ENCODE peak calls at places on chromosomes 16 and 17, in ten cellular contexts. One of them, this sample, is unnamed.

GRCh38 chr16:2848933-2849332 is 9.0 kb downstream of the PRSS22 start:
- DNase-seq in right atrium auricular region: no peak
- DNase-seq in mucosa of gallbladder: no peak
- DNase-seq in SHP77: no peak
- DNase-seq in stimulated activated CD4-positive, alpha-beta T cell treated with anti-CD3 and anti-CD28 coated beads, TNF-alpha, amount 100 ng/mL, for 48 hours: no peak
- DNase-seq in SK-MEL-5: no peak
- DNase-seq in germinal center: no peak
- DNase-seq in astrocyte of the spinal cord: no peak
- DNase-seq in OCI-M1: no peak
- DNase-seq in ureter: no peak
- DNase-seq in this sample: no peak

GRCh38 chr17:74873874-74874614 is 1.2 kb upstream of the FDXR start:
- DNase-seq in right atrium auricular region: no peak
- DNase-seq in mucosa of gallbladder: no peak
- DNase-seq in SHP77: peak
- DNase-seq in stimulated activated CD4-positive, alpha-beta T cell treated with anti-CD3 and anti-CD28 coated beads, TNF-alpha, amount 100 ng/mL, for 48 hours: no peak
- DNase-seq in SK-MEL-5: peak
- DNase-seq in germinal center: no peak
- DNase-seq in astrocyte of the spinal cord: no peak
- DNase-seq in OCI-M1: peak
- DNase-seq in ureter: no peak
- DNase-seq in this sample: peak

GRCh38 chr16:68377667-68378420 is 67.0 kb downstream of the PRMT7 start:
- DNase-seq in right atrium auricular region: no peak
- DNase-seq in mucosa of gallbladder: no peak
- DNase-seq in SHP77: no peak
- DNase-seq in stimulated activated CD4-positive, alpha-beta T cell treated with anti-CD3 and anti-CD28 coated beads, TNF-alpha, amount 100 ng/mL, for 48 hours: no peak
- DNase-seq in SK-MEL-5: no peak
- DNase-seq in germinal center: no peak
- DNase-seq in astrocyte of the spinal cord: peak
- DNase-seq in OCI-M1: no peak
- DNase-seq in ureter: no peak
- DNase-seq in this sample: no peak

GRCh38 chr16:47873434-47873833 is 282.4 kb downstream of the ABCC12 start:
- DNase-seq in right atrium auricular region: no peak
- DNase-seq in mucosa of gallbladder: no peak
- DNase-seq in SHP77: no peak
- DNase-seq in stimulated activated CD4-positive, alpha-beta T cell treated with anti-CD3 and anti-CD28 coated beads, TNF-alpha, amount 100 ng/mL, for 48 hours: no peak
- DNase-seq in SK-MEL-5: peak
- DNase-seq in germinal center: no peak
- DNase-seq in astrocyte of the spinal cord: no peak
- DNase-seq in OCI-M1: peak
- DNase-seq in ureter: no peak
- DNase-seq in this sample: no peak

GRCh38 chr17:63911657-63912100 is 621 bp upstream of the CSHL1 start:
- DNase-seq in right atrium auricular region: no peak
- DNase-seq in mucosa of gallbladder: no peak
- DNase-seq in SHP77: no peak
- DNase-seq in stimulated activated CD4-positive, alpha-beta T cell treated with anti-CD3 and anti-CD28 coated beads, TNF-alpha, amount 100 ng/mL, for 48 hours: peak
- DNase-seq in SK-MEL-5: peak
- DNase-seq in germinal center: peak
- DNase-seq in astrocyte of the spinal cord: no peak
- DNase-seq in OCI-M1: peak
- DNase-seq in ureter: no peak
- DNase-seq in this sample: peak

GRCh38 chr16:30982548-30983288 is 2.3 kb upstream of the HSD3B7 start:
- DNase-seq in right atrium auricular region: peak
- DNase-seq in mucosa of gallbladder: no peak
- DNase-seq in SHP77: no peak
- DNase-seq in stimulated activated CD4-positive, alpha-beta T cell treated with anti-CD3 and anti-CD28 coated beads, TNF-alpha, amount 100 ng/mL, for 48 hours: no peak
- DNase-seq in SK-MEL-5: no peak
- DNase-seq in germinal center: no peak
- DNase-seq in astrocyte of the spinal cord: no peak
- DNase-seq in OCI-M1: no peak
- DNase-seq in ureter: no peak
- DNase-seq in this sample: no peak

GRCh38 chr17:50051082-50051576 is 4.8 kb upstream of the ITGA3 start:
- DNase-seq in right atrium auricular region: no peak
- DNase-seq in mucosa of gallbladder: no peak
- DNase-seq in SHP77: peak
- DNase-seq in stimulated activated CD4-positive, alpha-beta T cell treated with anti-CD3 and anti-CD28 coated beads, TNF-alpha, amount 100 ng/mL, for 48 hours: peak
- DNase-seq in SK-MEL-5: peak
- DNase-seq in germinal center: no peak
- DNase-seq in astrocyte of the spinal cord: peak
- DNase-seq in OCI-M1: peak
- DNase-seq in ureter: no peak
- DNase-seq in this sample: peak

GRCh38 chr17:68087851-68088250 is 52.3 kb downstream of the KPNA2 start:
- DNase-seq in right atrium auricular region: peak
- DNase-seq in mucosa of gallbladder: no peak
- DNase-seq in SHP77: no peak
- DNase-seq in stimulated activated CD4-positive, alpha-beta T cell treated with anti-CD3 and anti-CD28 coated beads, TNF-alpha, amount 100 ng/mL, for 48 hours: no peak
- DNase-seq in SK-MEL-5: no peak
- DNase-seq in germinal center: no peak
- DNase-seq in astrocyte of the spinal cord: no peak
- DNase-seq in OCI-M1: no peak
- DNase-seq in ureter: peak
- DNase-seq in this sample: no peak

GRCh38 chr17:32281011-32281451 is 15.4 kb downstream of the RHBDL3 start:
- DNase-seq in right atrium auricular region: no peak
- DNase-seq in mucosa of gallbladder: peak
- DNase-seq in SHP77: peak
- DNase-seq in stimulated activated CD4-positive, alpha-beta T cell treated with anti-CD3 and anti-CD28 coated beads, TNF-alpha, amount 100 ng/mL, for 48 hours: no peak
- DNase-seq in SK-MEL-5: no peak
- DNase-seq in germinal center: no peak
- DNase-seq in astrocyte of the spinal cord: no peak
- DNase-seq in OCI-M1: no peak
- DNase-seq in ureter: no peak
- DNase-seq in this sample: no peak

GRCh38 chr16:86740817-86741799 is 162.8 kb downstream of the FOXL1 start:
- DNase-seq in right atrium auricular region: peak
- DNase-seq in mucosa of gallbladder: peak
- DNase-seq in SHP77: no peak
- DNase-seq in stimulated activated CD4-positive, alpha-beta T cell treated with anti-CD3 and anti-CD28 coated beads, TNF-alpha, amount 100 ng/mL, for 48 hours: no peak
- DNase-seq in SK-MEL-5: no peak
- DNase-seq in germinal center: no peak
- DNase-seq in astrocyte of the spinal cord: peak
- DNase-seq in OCI-M1: peak
- DNase-seq in ureter: no peak
- DNase-seq in this sample: peak

GRCh38 chr17:42096360-42097111 is 1.7 kb downstream of the ZNF385C start:
- DNase-seq in right atrium auricular region: no peak
- DNase-seq in mucosa of gallbladder: no peak
- DNase-seq in SHP77: no peak
- DNase-seq in stimulated activated CD4-positive, alpha-beta T cell treated with anti-CD3 and anti-CD28 coated beads, TNF-alpha, amount 100 ng/mL, for 48 hours: no peak
- DNase-seq in SK-MEL-5: no peak
- DNase-seq in germinal center: no peak
- DNase-seq in astrocyte of the spinal cord: no peak
- DNase-seq in OCI-M1: no peak
- DNase-seq in ureter: no peak
- DNase-seq in this sample: no peak

GRCh38 chr17:73340093-73340596 is 28.3 kb upstream of the CDC42EP4 start:
- DNase-seq in right atrium auricular region: peak
- DNase-seq in mucosa of gallbladder: no peak
- DNase-seq in SHP77: no peak
- DNase-seq in stimulated activated CD4-positive, alpha-beta T cell treated with anti-CD3 and anti-CD28 coated beads, TNF-alpha, amount 100 ng/mL, for 48 hours: no peak
- DNase-seq in SK-MEL-5: peak
- DNase-seq in germinal center: no peak
- DNase-seq in astrocyte of the spinal cord: peak
- DNase-seq in OCI-M1: peak
- DNase-seq in ureter: peak
- DNase-seq in this sample: no peak

GRCh38 chr17:14165672-14166071 is 71.0 kb downstream of the CDRT15 start:
- DNase-seq in right atrium auricular region: no peak
- DNase-seq in mucosa of gallbladder: no peak
- DNase-seq in SHP77: no peak
- DNase-seq in stimulated activated CD4-positive, alpha-beta T cell treated with anti-CD3 and anti-CD28 coated beads, TNF-alpha, amount 100 ng/mL, for 48 hours: no peak
- DNase-seq in SK-MEL-5: no peak
- DNase-seq in germinal center: no peak
- DNase-seq in astrocyte of the spinal cord: no peak
- DNase-seq in OCI-M1: peak
- DNase-seq in ureter: no peak
- DNase-seq in this sample: no peak

GRCh38 chr17:77377836-77378235 is 237.1 kb downstream of the SEC14L1 start:
- DNase-seq in right atrium auricular region: no peak
- DNase-seq in mucosa of gallbladder: no peak
- DNase-seq in SHP77: no peak
- DNase-seq in stimulated activated CD4-positive, alpha-beta T cell treated with anti-CD3 and anti-CD28 coated beads, TNF-alpha, amount 100 ng/mL, for 48 hours: no peak
- DNase-seq in SK-MEL-5: no peak
- DNase-seq in germinal center: no peak
- DNase-seq in astrocyte of the spinal cord: no peak
- DNase-seq in OCI-M1: no peak
- DNase-seq in ureter: no peak
- DNase-seq in this sample: no peak

This sample was measured in COLO829.